ENCODE peak calls at places on chromosomes 13 and 19, in four cellular contexts. One of them, this sample, is unnamed.

GRCh38 chr13:32669030-32669646 is 82.9 kb downstream of the PDS5B start:
- DNase-seq in uterus: no peak
- DNase-seq in MM.1S: peak; percentile 29
- DNase-seq in HCT116: peak; percentile 28
- DNase-seq in this sample: peak; percentile 11

GRCh38 chr19:52369463-52370340 is at the start of gene ZNF880:
- DNase-seq in uterus: peak; percentile 93
- DNase-seq in MM.1S: no peak
- DNase-seq in HCT116: no peak
- DNase-seq in this sample: peak; percentile 84

GRCh38 chr19:23420824-23421223 is 25.6 kb upstream of the ZNF91 start:
- DNase-seq in uterus: no peak
- DNase-seq in MM.1S: no peak
- DNase-seq in HCT116: no peak
- DNase-seq in this sample: no peak

GRCh38 chr13:113110048-113110851 is 4.7 kb downstream of the F7 start:
- DNase-seq in uterus: no peak
- DNase-seq in MM.1S: no peak
- DNase-seq in HCT116: no peak
- DNase-seq in this sample: no peak

GRCh38 chr13:33318037-33318436 is 32.5 kb upstream of the STARD13 start:
- DNase-seq in uterus: no peak
- DNase-seq in MM.1S: no peak
- DNase-seq in HCT116: no peak
- DNase-seq in this sample: no peak

GRCh38 chr13:80082396-80083096 is 258.4 kb downstream of the SPRY2 start:
- DNase-seq in uterus: no peak
- DNase-seq in MM.1S: no peak
- DNase-seq in HCT116: no peak
- DNase-seq in this sample: no peak

GRCh38 chr13:113935081-113935511 is 38.8 kb downstream of the C13orf46 start:
- DNase-seq in uterus: peak; percentile 14
- DNase-seq in MM.1S: no peak
- DNase-seq in HCT116: no peak
- DNase-seq in this sample: no peak

GRCh38 chr13:110914293-110915056 is 394 bp downstream of the ANKRD10 start:
- DNase-seq in uterus: peak; percentile 73
- DNase-seq in MM.1S: peak; percentile 78
- DNase-seq in HCT116: no peak
- DNase-seq in this sample: no peak

GRCh38 chr13:36339600-36340155 is 6.5 kb downstream of the SPART start:
- DNase-seq in uterus: no peak
- DNase-seq in MM.1S: no peak
- DNase-seq in HCT116: no peak
- DNase-seq in this sample: no peak

GRCh38 chr13:27643334-27644158 is 21.9 kb downstream of the POLR1D start:
- DNase-seq in uterus: no peak
- DNase-seq in MM.1S: no peak
- DNase-seq in HCT116: no peak
- DNase-seq in this sample: no peak

GRCh38 chr19:19212866-19213265 is 1.1 kb downstream of the NCAN start:
- DNase-seq in uterus: no peak
- DNase-seq in MM.1S: no peak
- DNase-seq in HCT116: no peak
- DNase-seq in this sample: no peak

GRCh38 chr19:17327654-17328516 is 6.8 kb downstream of the ANO8 start:
- DNase-seq in uterus: peak; percentile 61
- DNase-seq in MM.1S: no peak
- DNase-seq in HCT116: peak; percentile 82
- DNase-seq in this sample: no peak

GRCh38 chr13:112664501-112665203 is 25.2 kb upstream of the ATP11A start:
- DNase-seq in uterus: no peak
- DNase-seq in MM.1S: no peak
- DNase-seq in HCT116: no peak
- DNase-seq in this sample: no peak

GRCh38 chr19:19105365-19106060 is 32.8 kb downstream of the TMEM161A start:
- DNase-seq in uterus: peak; percentile 84
- DNase-seq in MM.1S: no peak
- DNase-seq in HCT116: peak; percentile 53
- DNase-seq in this sample: no peak

DNA sequence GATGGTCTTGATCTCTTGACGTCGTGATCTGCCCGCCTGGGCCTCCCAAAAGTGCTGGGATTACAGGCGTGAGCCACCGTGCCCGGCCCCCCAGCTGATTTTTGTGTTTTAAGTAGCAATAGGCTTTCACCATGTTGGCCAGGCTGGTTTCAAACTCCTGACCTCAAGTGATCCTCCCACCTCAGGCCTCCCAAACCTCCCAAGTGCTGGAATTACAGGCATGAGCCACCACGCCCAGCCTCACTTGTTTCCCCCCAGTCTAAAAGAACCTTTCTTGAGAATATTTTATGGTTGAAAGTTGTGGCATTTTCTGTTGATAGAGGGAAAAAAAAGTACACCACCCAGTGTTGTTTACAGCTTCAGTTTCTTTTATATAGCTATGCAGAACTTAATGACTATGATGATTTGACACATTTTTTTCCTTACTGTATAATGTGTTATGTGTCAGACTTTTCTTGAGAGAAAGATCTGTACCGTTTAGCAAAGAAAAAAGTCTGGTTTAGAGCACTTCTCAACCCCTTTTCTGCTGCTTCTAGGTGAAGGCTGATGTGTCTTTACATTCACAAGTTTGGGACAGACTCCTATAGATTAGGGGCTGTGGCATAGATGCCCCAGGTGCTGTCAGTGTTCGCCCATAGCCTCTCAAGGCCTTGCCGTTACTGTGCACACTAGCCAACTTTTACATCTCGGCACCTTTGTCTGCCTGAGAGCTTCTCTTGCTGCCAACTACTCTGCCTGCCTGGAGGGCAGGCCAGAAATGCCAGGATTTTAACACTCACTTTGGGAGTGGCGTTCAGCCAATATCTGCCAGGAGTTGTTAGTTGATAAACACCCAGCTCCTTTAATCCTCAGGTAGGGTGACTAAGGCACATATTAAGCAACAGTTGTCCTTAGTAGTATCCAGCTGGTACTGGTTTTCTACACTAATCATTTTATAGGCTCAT is 33.0 kb downstream of the KCTD4 start:
- DNase-seq in uterus: no peak
- DNase-seq in MM.1S: no peak
- DNase-seq in HCT116: peak; percentile 85
- DNase-seq in this sample: no peak
- H3K27me3 ChIP-seq in uterus: no peaks in the 10 kb centered on the region
- H3K27me3 ChIP-seq in MM.1S: no peaks in the 10 kb centered on the region
- H3K27me3 ChIP-seq in HCT116: no peaks in the 10 kb centered on the region
- H3K27me3 ChIP-seq in this sample: no peaks in the 10 kb centered on the region

GRCh38 chr19:1259206-1259872 is 9.8 kb upstream of the CIRBP start:
- DNase-seq in uterus: peak; percentile 76
- DNase-seq in MM.1S: peak; percentile 78
- DNase-seq in HCT116: no peak
- DNase-seq in this sample: no peak

GRCh38 chr19:1258707-1259205 is 10.4 kb downstream of the MIDN start:
- DNase-seq in uterus: no peak
- DNase-seq in MM.1S: no peak
- DNase-seq in HCT116: no peak
- DNase-seq in this sample: no peak

GRCh38 chr19:1256646-1257474 is 8.5 kb downstream of the MIDN start:
- DNase-seq in uterus: no peak
- DNase-seq in MM.1S: no peak
- DNase-seq in HCT116: no peak
- DNase-seq in this sample: no peak

GRCh38 chr19:1257475-1258160 is 9.2 kb downstream of the MIDN start:
- DNase-seq in uterus: no peak
- DNase-seq in MM.1S: no peak
- DNase-seq in HCT116: no peak
- DNase-seq in this sample: no peak

DNA sequence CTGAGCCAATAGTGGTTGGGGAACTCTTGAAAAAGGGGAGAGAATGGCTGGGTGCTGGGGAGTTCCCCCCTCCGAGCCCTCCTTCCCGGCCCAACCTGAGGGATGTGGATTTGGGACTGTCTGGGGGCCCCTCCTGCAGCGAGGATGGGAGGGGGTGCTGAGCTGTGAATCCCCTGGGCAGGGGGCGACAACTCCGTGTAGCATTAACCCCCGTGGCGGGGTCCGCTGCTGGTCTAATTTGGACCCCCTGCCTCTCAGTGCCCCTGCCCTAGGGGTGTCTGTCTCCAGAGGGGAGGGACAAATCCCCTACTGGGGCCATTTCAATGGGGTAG is 9.7 kb downstream of the MIDN start:
- DNase-seq in uterus: no peak
- DNase-seq in MM.1S: no peak
- DNase-seq in HCT116: no peak
- DNase-seq in this sample: no peak
- H3K4me3 ChIP-seq in uterus: no peak overlapping the region
- H3K4me3 ChIP-seq in MM.1S: no peak overlapping the region
- H3K4me3 ChIP-seq in HCT116: no peak overlapping the region
- H3K4me3 ChIP-seq in this sample: no peak overlapping the region

DNA sequence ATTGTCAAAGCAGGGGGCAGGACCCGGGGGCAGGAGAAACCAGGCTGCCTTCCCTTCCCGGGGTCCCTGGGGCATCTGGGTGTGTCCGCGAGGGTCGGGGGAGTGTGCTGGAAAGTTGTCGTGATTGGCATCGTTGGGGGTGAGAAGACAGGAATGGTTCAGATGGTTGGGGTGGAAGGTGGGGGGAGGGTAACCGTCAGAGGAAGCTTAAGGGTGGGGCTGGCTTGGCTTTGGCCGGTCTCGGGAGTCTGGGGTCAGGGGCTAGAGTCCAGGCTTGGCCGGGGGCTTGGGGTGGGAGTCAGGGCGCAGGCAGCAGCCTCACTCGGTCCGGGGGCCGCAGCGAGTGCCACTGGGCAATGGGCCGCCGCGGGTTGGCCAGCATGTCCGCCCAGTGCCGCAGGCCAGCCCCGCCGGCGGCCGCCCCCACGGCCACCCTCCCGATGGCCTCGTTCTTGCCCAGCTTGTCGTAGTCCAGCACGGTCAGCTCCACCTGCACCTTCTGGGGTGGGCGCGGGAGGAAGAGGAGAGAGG is 6.8 kb upstream of the DNAAF3 start:
- DNase-seq in uterus: no peak
- DNase-seq in MM.1S: no peak
- DNase-seq in HCT116: no peak
- DNase-seq in this sample: no peak
- H3K27ac ChIP-seq in uterus: no peak overlapping the region
- H3K27ac ChIP-seq in MM.1S: no peak overlapping the region
- H3K27ac ChIP-seq in HCT116: peak overlapping the region; percentile 78
- H3K27ac ChIP-seq in this sample: no peak overlapping the region

GRCh38 chr19:5394907-5395505 is 54.4 kb upstream of the PTPRS start:
- DNase-seq in uterus: no peak
- DNase-seq in MM.1S: no peak
- DNase-seq in HCT116: no peak
- DNase-seq in this sample: no peak

GRCh38 chr19:5395541-5395940 is 54.9 kb upstream of the PTPRS start:
- DNase-seq in uterus: no peak
- DNase-seq in MM.1S: no peak
- DNase-seq in HCT116: no peak
- DNase-seq in this sample: no peak

GRCh38 chr19:5396963-5397362 is 56.4 kb upstream of the PTPRS start:
- DNase-seq in uterus: no peak
- DNase-seq in MM.1S: no peak
- DNase-seq in HCT116: no peak
- DNase-seq in this sample: no peak

GRCh38 chr19:5397804-5398692 is 57.2 kb upstream of the ZNRF4 start:
- DNase-seq in uterus: no peak
- DNase-seq in MM.1S: no peak
- DNase-seq in HCT116: no peak
- DNase-seq in this sample: no peak

DNA sequence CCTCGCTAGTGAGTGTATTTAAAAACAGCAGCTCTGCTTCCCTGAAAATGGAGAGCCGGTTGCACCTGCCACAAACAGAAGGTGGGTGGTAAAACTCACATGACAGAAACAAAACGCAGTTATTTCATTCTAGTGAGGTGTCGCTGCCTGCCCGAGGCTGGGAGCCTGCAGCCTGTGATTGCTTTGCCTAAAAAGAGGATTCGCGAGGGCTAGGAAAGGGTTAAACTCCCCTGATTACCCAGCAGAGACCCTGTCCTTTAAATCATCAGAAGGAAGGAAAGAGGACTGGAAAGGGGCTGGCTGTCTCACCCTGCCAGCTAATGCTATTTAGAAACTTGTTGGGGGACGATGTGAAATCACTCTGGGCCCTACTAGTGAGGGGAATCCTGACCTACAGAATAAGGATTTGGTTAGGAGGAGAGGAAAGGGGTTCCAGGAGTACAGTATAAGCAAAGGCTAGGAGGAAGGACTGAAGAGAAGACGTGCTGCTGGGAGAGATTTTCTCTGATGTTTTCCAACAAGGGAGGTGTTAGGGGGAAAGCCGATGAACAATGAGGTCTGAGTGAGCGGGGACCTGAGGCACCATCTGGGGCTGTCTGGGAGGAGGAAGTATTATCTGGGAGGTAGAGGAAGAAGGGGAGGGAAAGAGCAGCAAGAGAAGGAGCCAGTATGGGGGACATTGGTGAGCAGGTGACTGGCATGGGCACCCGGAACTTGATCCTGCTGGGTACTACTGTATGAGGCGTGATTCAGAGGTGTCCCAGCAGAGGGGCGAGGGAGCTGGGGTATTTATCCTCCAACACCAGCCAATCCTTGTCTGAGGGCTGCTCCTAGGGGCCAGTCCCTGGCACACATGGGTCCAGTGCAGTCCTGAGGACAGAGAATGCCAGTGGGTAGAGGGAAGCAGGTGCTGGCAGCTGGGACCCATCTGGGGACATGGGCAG is 55.7 kb upstream of the PTPRS start:
- DNase-seq in uterus: no peak
- DNase-seq in MM.1S: no peak
- DNase-seq in HCT116: no peak
- DNase-seq in this sample: no peak
- H3K27me3 ChIP-seq in uterus: no peaks in the 10 kb centered on the region
- H3K27me3 ChIP-seq in MM.1S: peaks cover 85% of the 10 kb centered on the region
- H3K27me3 ChIP-seq in HCT116: peaks cover 26% of the 10 kb centered on the region
- H3K27me3 ChIP-seq in this sample: peaks cover 1% of the 10 kb centered on the region

GRCh38 chr19:5805465-5806132 is 732 bp downstream of the NRTN start:
- DNase-seq in uterus: no peak
- DNase-seq in MM.1S: peak; percentile 68
- DNase-seq in HCT116: no peak
- DNase-seq in this sample: no peak
- H3K4me3 ChIP-seq in uterus: no peak overlapping the region
- H3K4me3 ChIP-seq in MM.1S: peak overlapping the region; percentile 58
- H3K4me3 ChIP-seq in HCT116: peak overlapping the region; percentile 65
- H3K4me3 ChIP-seq in this sample: peak overlapping the region; percentile 47